ENCODE peak calls at places on chromosomes 3 and 15, in five cellular contexts. M is adrenal gland, X is PC-3, Z is pancreas, Y is gastrocnemius medialis. L is an unnamed sample.

GRCh38 chr15:55247766-55248427 is 41.7 kb downstream of the RAB27A start:
- DNase-seq in M (peak; percentile 28), X (no peak), Z (no peak), Y (no peak), L (no peak)

GRCh38 chr3:79558943-79559342 is 208.9 kb downstream of the ROBO1 start:
- DNase-seq in M (no peak), X (no peak), Z (no peak), Y (no peak), L (no peak)

GRCh38 chr3:72985576-72985975 is 11.0 kb upstream of the PPP4R2 start:
- DNase-seq in M (no peak), X (no peak), Z (no peak), Y (no peak), L (no peak)

GRCh38 chr15:33154366-33155166 is 39.9 kb downstream of the FMN1 start:
- DNase-seq in M (peak; percentile 57), X (no peak), Z (no peak), Y (peak; percentile 69), L (no peak)

GRCh38 chr3:63478962-63479660 is 173.4 kb upstream of the SNTN start:
- DNase-seq in M (peak; percentile 8), X (no peak), Z (no peak), Y (no peak), L (no peak)

GRCh38 chr3:87127286-87127685 is 99.8 kb upstream of the CHMP2B start:
- DNase-seq in M (no peak), X (no peak), Z (no peak), Y (no peak), L (no peak)

GRCh38 chr3:168053115-168053514 is 42.6 kb downstream of the GOLIM4 start:
- DNase-seq in M (no peak), X (peak; percentile 17), Z (no peak), Y (no peak), L (no peak)

GRCh38 chr15:88375234-88375926 is 91.8 kb downstream of the MRPL46 start:
- DNase-seq in M (no peak), X (no peak), Z (no peak), Y (no peak), L (no peak)

GRCh38 chr3:5227812-5228211 is 40.3 kb downstream of the EDEM1 start:
- DNase-seq in M (no peak), X (no peak), Z (no peak), Y (no peak), L (no peak)

GRCh38 chr15:76802411-76802810 is 102.7 kb downstream of the SCAPER start:
- DNase-seq in M (no peak), X (no peak), Z (no peak), Y (no peak), L (no peak)

GRCh38 chr15:59885832-59886231 is 118.3 kb upstream of the FOXB1 start:
- DNase-seq in M (no peak), X (no peak), Z (no peak), Y (no peak), L (no peak)

GRCh38 chr3:71650372-71650771 is 66.8 kb upstream of the FOXP1 start:
- DNase-seq in M (no peak), X (no peak), Z (no peak), Y (no peak), L (no peak)

GRCh38 chr3:186365202-186365974 is 3.4 kb upstream of the DGKG start:
- DNase-seq in M (no peak), X (peak; percentile 35), Z (no peak), Y (no peak), L (no peak)

GRCh38 chr15:65409284-65409631 is 13.5 kb downstream of the IGDCC4 start:
- DNase-seq in M (no peak), X (peak; percentile 71), Z (no peak), Y (no peak), L (no peak)

GRCh38 chr3:97736928-97737327 is 27.6 kb upstream of the ARL6 start:
- DNase-seq in M (no peak), X (no peak), Z (no peak), Y (no peak), L (no peak)

GRCh38 chr3:129016725-129017530 is 15.8 kb downstream of the EFCC1 start:
- DNase-seq in M (no peak), X (no peak), Z (peak; percentile 52), Y (no peak), L (peak; percentile 21)

GRCh38 chr3:151615464-151615863 is 118.3 kb upstream of the AADACL2 start:
- DNase-seq in M (no peak), X (no peak), Z (no peak), Y (no peak), L (no peak)

GRCh38 chr15:59556405-59556804 is 55.2 kb upstream of the GCNT3 start:
- DNase-seq in M (no peak), X (no peak), Z (no peak), Y (no peak), L (no peak)

GRCh38 chr3:188819939-188820338 is 351.8 kb upstream of the TPRG1 start:
- DNase-seq in M (no peak), X (no peak), Z (no peak), Y (no peak), L (no peak)

GRCh38 chr3:37905987-37906674 is 44.5 kb downstream of the CTDSPL start:
- DNase-seq in M (peak; percentile 50), X (no peak), Z (no peak), Y (peak; percentile 18), L (no peak)

GRCh38 chr3:59759298-59760169 is 709.7 kb upstream of the CFAP20DC start:
- DNase-seq in M (no peak), X (no peak), Z (no peak), Y (no peak), L (no peak)

GRCh38 chr3:118863731-118864322 is 170.8 kb downstream of the IGSF11 start:
- DNase-seq in M (peak; percentile 9), X (no peak), Z (no peak), Y (no peak), L (no peak)

GRCh38 chr3:178785961-178786360 is 249.7 kb downstream of the KCNMB2 start:
- DNase-seq in M (no peak), X (no peak), Z (no peak), Y (no peak), L (no peak)

GRCh38 chr15:34799149-34799824 is 3.9 kb upstream of the ACTC1 start:
- DNase-seq in M (peak; percentile 83), X (no peak), Z (peak; percentile 84), Y (no peak), L (no peak)

GRCh38 chr3:109618766-109619378 is 281.5 kb upstream of the DPPA4 start:
- DNase-seq in M (no peak), X (no peak), Z (no peak), Y (no peak), L (no peak)

GRCh38 chr3:128945041-128945877 is 48.6 kb downstream of the CFAP92 start:
- DNase-seq in M (no peak), X (no peak), Z (no peak), Y (no peak), L (no peak)

GRCh38 chr3:105401691-105402149 is 35.0 kb downstream of the ALCAM start:
- DNase-seq in M (no peak), X (peak; percentile 80), Z (no peak), Y (no peak), L (no peak)

DNA sequence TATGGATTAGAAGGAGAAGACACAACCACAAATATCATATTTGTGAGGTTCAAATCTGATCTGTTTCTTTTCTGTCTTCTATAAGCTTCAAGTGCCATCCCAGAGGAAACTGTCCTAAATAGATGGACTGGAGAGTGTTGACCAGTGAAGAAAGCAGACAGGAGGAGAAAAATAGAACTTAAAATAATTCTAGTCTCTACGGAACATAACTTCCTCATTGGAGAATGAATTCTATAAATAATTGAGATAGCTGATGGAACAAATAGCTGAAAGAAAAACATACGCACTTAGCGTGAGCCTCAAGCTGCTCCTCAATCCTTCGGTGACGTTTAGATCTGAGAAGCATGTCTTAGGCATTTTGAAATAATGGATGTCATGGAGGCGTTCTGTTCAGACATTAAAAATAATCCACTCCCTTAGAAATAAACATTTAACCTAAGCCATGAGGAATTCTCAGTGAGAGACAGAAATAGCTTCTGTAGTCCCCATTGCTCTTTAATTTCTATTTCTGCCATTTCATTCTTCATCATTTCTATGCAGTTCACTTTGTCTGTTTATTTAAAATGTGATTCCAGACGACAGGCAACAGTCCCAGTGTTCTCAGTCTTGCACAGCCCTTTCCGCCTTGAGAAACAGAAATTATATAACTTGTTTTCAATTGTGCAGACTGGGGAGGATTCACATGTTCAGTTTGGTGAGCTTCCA is 97.2 kb downstream of the NR1D2 start:
- DNase-seq in M (peak; percentile 32), X (no peak), Z (no peak), Y (no peak), L (no peak)
- H3K27ac ChIP-seq in M (no peak overlapping the region), X (no peak overlapping the region), Z (no peak overlapping the region), Y (peak overlapping the region; percentile 42), L (no peak overlapping the region)

GRCh38 chr15:85312925-85313324 is 67.5 kb upstream of the AKAP13 start:
- DNase-seq in M (no peak), X (no peak), Z (no peak), Y (no peak), L (no peak)
- TF ChIP-seq CTCF in M (no peak), X (no peak), Z (no peak), Y (no peak), L (no peak)

DNA sequence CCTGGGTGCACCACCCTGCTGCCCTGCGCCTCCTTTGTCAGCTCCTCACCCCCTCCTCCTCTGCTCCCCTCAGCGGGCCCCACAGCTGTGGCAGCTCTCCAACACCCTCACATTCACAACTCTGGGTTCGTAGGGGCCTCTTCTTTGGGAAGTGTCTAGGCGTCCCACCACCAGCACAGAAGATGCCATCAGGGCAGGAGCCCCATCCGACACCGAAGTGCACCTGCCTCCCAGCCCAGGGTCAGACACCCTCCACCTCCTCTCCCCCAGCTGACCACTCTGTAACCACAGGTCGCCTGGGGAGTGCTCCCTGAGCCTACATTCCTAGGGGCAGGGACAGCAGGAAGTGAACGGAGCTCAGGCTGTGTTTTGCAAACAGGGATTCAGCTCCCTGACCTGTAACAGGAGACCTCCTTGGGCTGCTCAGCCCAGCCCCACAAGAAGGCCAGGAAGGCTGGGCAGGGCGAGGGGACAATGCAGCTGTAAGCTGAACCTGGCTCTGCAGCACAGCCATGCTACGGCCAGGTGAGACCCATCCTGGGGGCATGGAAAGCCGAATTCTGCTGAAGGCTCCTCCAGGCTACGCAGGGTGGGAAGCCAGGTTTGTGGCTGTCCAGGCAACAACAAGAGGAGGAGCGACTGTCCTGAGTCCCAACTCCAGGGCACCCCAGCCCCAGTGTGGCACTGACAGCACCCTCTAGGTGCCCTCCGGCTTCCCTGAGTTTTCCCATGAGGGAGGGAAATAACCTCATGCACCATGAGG is 269.0 kb downstream of the GOLGA6L6 start:
- DNase-seq in M (no peak), X (no peak), Z (no peak), Y (no peak), L (no peak)
- H3K9me3 ChIP-seq in M (no peaks in the 10 kb centered on the region), X (peaks cover 31% of the 10 kb centered on the region), Z (no peaks in the 10 kb centered on the region), Y (no peaks in the 10 kb centered on the region), L (no peaks in the 10 kb centered on the region)

GRCh38 chr3:49170744-49171118 is 667 bp upstream of the KLHDC8B start:
- DNase-seq in M (no peak), X (no peak), Z (no peak), Y (no peak), L (no peak)
- H3K27ac ChIP-seq in M (peak overlapping the region; percentile 43), X (no peak overlapping the region), Z (peak overlapping the region; percentile 33), Y (peak overlapping the region; percentile 90), L (no peak overlapping the region)

GRCh38 chr15:67106764-67107013 is 41.3 kb downstream of the SMAD3 start:
- DNase-seq in M (no peak), X (no peak), Z (no peak), Y (no peak), L (no peak)

GRCh38 chr15:67103869-67104268 is 38.5 kb downstream of the SMAD3 start:
- DNase-seq in M (no peak), X (no peak), Z (no peak), Y (no peak), L (no peak)

GRCh38 chr15:67104453-67104852 is 39.1 kb downstream of the SMAD3 start:
- DNase-seq in M (no peak), X (no peak), Z (no peak), Y (no peak), L (no peak)

GRCh38 chr15:67105991-67106763 is 40.8 kb downstream of the SMAD3 start:
- DNase-seq in M (no peak), X (no peak), Z (no peak), Y (no peak), L (no peak)

GRCh38 chr15:67105065-67105951 is 39.9 kb downstream of the SMAD3 start:
- DNase-seq in M (peak; percentile 89), X (peak; percentile 96), Z (no peak), Y (no peak), L (no peak)
- TF ChIP-seq CTCF in M (peak; percentile 31), X (no peak), Z (no peak), Y (no peak), L (no peak)

L was measured in CD4-positive, alpha-beta T cell.